ENCODE peak calls at places on chromosomes 2 and 18, in five cellular contexts. J is AG10803, F is heart right ventricle, T is LoVo, N is GM03348. M is an unnamed sample.

GRCh38 chr2:133838642-133839370 is 270.5 kb upstream of the NCKAP5 start:
- DNase-seq in T (no peak), J (no peak), N (no peak), F (no peak), M (no peak)

GRCh38 chr2:9761547-9761946 is 81.7 kb upstream of the TAF1B start:
- DNase-seq in F (no peak), N (no peak), T (no peak), J (no peak), M (no peak)

GRCh38 chr18:9849407-9849961 is 36.3 kb upstream of the TXNDC2 start:
- DNase-seq in N (no peak), J (no peak), F (peak), T (no peak), M (no peak)

GRCh38 chr2:209519911-209520310 is 96.1 kb downstream of the MAP2 start:
- DNase-seq in T (no peak), F (no peak), J (no peak), N (no peak), M (no peak)

GRCh38 chr2:64609229-64609994 is 44.3 kb downstream of the SERTAD2 start:
- DNase-seq in N (peak), J (peak), T (no peak), F (peak), M (no peak)

GRCh38 chr18:45335644-45336043 is 279.6 kb upstream of the SLC14A2 start:
- DNase-seq in J (peak), N (peak), T (no peak), F (no peak), M (no peak)

GRCh38 chr2:235594041-235594440 is 100.2 kb downstream of the AGAP1 start:
- DNase-seq in J (peak), F (no peak), N (peak), T (peak), M (no peak)

GRCh38 chr2:230870544-230871360 is 6.0 kb downstream of the ITM2C start:
- DNase-seq in T (no peak), J (no peak), F (no peak), N (no peak), M (peak)

GRCh38 chr2:120908314-120908975 is 172.8 kb downstream of the GLI2 start:
- DNase-seq in F (no peak), N (no peak), T (no peak), J (no peak), M (no peak)

GRCh38 chr2:42834161-42834560 is 41.8 kb upstream of the HAAO start:
- DNase-seq in J (no peak), T (no peak), F (no peak), N (no peak), M (peak)

GRCh38 chr2:239668042-239668441 is 267.2 kb upstream of the HDAC4 start:
- DNase-seq in F (no peak), T (no peak), J (no peak), N (no peak), M (peak)

GRCh38 chr2:240818543-240819403 is 1.2 kb downstream of the KIF1A start:
- DNase-seq in F (no peak), J (no peak), N (no peak), T (no peak), M (peak)

GRCh38 chr18:52311331-52311730 is 28.7 kb upstream of the DCC start:
- DNase-seq in F (no peak), J (no peak), N (no peak), T (no peak), M (no peak)

GRCh38 chr18:46958209-46958608 is 40.8 kb downstream of the KATNAL2 start:
- DNase-seq in J (no peak), F (no peak), N (no peak), T (no peak), M (no peak)

GRCh38 chr18:46623541-46623940 is 33.5 kb downstream of the LOXHD1 start:
- DNase-seq in N (peak), F (no peak), J (peak), T (no peak), M (peak)

GRCh38 chr2:3805120-3805519 is 101.7 kb downstream of the DCDC2C start:
- DNase-seq in N (no peak), T (peak), F (no peak), J (no peak), M (no peak)

GRCh38 chr18:22113144-22113813 is 56.1 kb upstream of the GATA6 start:
- DNase-seq in F (peak), J (no peak), N (no peak), T (no peak), M (no peak)

GRCh38 chr2:133579295-133579694 is 11.0 kb upstream of the NCKAP5 start:
- DNase-seq in F (peak), J (no peak), T (no peak), N (no peak), M (no peak)

GRCh38 chr2:149098722-149099121 is 60.2 kb downstream of the LYPD6B start:
- DNase-seq in F (no peak), J (peak), T (peak), N (peak), M (no peak)

GRCh38 chr2:240293865-240294461 is 141.5 kb upstream of the GPC1 start:
- DNase-seq in N (no peak), F (peak), J (no peak), T (no peak), M (no peak)

GRCh38 chr2:3211256-3211970 is 166.2 kb downstream of the EIPR1 start:
- DNase-seq in F (no peak), N (no peak), J (no peak), T (no peak), M (no peak)

GRCh38 chr2:111666160-111666559 is 217.8 kb downstream of the ANAPC1 start:
- DNase-seq in F (no peak), T (no peak), N (no peak), J (no peak), M (no peak)

GRCh38 chr2:168439536-168439935 is 16.5 kb upstream of the CERS6 start:
- DNase-seq in J (no peak), F (no peak), N (no peak), T (no peak), M (no peak)

GRCh38 chr2:215354771-215355695 is 43.2 kb downstream of the ATIC start:
- DNase-seq in J (peak), F (peak), N (peak), T (no peak), M (no peak)

GRCh38 chr18:55478301-55478660 is 109.7 kb downstream of the TCF4 start:
- DNase-seq in T (no peak), N (no peak), F (no peak), J (peak), M (no peak)

GRCh38 chr18:11785444-11786055 is 65.7 kb upstream of the CHMP1B start:
- DNase-seq in T (no peak), J (no peak), F (no peak), N (no peak), M (no peak)